ENCODE peak calls at places on chromosomes 12 and 14, in six cellular contexts. D is lower leg skin, A is ovary, X is NB4, I is uterus, H is spleen. W is an unnamed sample.

GRCh38 chr14:20682435-20683124 is 1.8 kb upstream of the RNASE4 start:
- DNase-seq in D (peak), A (peak), X (peak), I (peak), H (peak), W (peak)

GRCh38 chr12:8680533-8680932 is 17.3 kb upstream of the RIMKLB start:
- DNase-seq in D (no peak), A (no peak), X (no peak), I (no peak), H (no peak), W (no peak)

GRCh38 chr12:48816148-48816854 is 2.0 kb upstream of the CACNB3 start:
- DNase-seq in D (no peak), A (no peak), X (no peak), I (no peak), H (no peak), W (no peak)

GRCh38 chr12:54051916-54052744 is 1.5 kb upstream of the HOXC4 start:
- DNase-seq in D (no peak), A (no peak), X (no peak), I (no peak), H (peak), W (no peak)

GRCh38 chr14:65277027-65277426 is 135.5 kb upstream of the FUT8 start:
- DNase-seq in D (no peak), A (no peak), X (no peak), I (no peak), H (no peak), W (no peak)

GRCh38 chr14:31934767-31935266 is 142.3 kb upstream of the ARHGAP5 start:
- DNase-seq in D (peak), A (peak), X (peak), I (no peak), H (no peak), W (no peak)

GRCh38 chr14:21668377-21668776 is 5.2 kb downstream of the OR4E1 start:
- DNase-seq in D (no peak), A (no peak), X (no peak), I (no peak), H (no peak), W (no peak)

GRCh38 chr12:132638541-132639408 is 20.2 kb downstream of the P2RX2 start:
- DNase-seq in D (no peak), A (no peak), X (peak), I (peak), H (peak), W (no peak)

GRCh38 chr14:68181395-68182326 is 362.1 kb downstream of the RAD51B start:
- DNase-seq in D (no peak), A (no peak), X (no peak), I (no peak), H (no peak), W (no peak)

GRCh38 chr12:104602426-104602825 is 145.7 kb downstream of the CHST11 start:
- DNase-seq in D (no peak), A (no peak), X (peak), I (no peak), H (no peak), W (no peak)

GRCh38 chr14:40240456-40240855 is 808.2 kb upstream of the FBXO33 start:
- DNase-seq in D (no peak), A (no peak), X (no peak), I (no peak), H (no peak), W (no peak)

GRCh38 chr14:73325630-73326299 is 88.5 kb downstream of the PAPLN start:
- DNase-seq in D (no peak), A (no peak), X (no peak), I (no peak), H (no peak), W (no peak)

GRCh38 chr12:118187746-118188390 is 51.9 kb downstream of the PEBP1 start:
- DNase-seq in D (no peak), A (no peak), X (no peak), I (no peak), H (no peak), W (no peak)

GRCh38 chr12:118193477-118193876 is 57.6 kb downstream of the PEBP1 start:
- DNase-seq in D (no peak), A (no peak), X (no peak), I (no peak), H (no peak), W (no peak)

GRCh38 chr12:118190266-118190665 is 54.3 kb downstream of the PEBP1 start:
- DNase-seq in D (no peak), A (no peak), X (no peak), I (no peak), H (no peak), W (no peak)

GRCh38 chr12:118188690-118189371 is 52.9 kb downstream of the PEBP1 start:
- DNase-seq in D (no peak), A (peak), X (peak), I (peak), H (no peak), W (no peak)

GRCh38 chr12:118189761-118190181 is 53.8 kb downstream of the PEBP1 start:
- DNase-seq in D (no peak), A (peak), X (no peak), I (peak), H (no peak), W (no peak)
- H3K4me3 ChIP-seq in D (no peak), A (peak), X (no peak), I (peak), H (no peak), W (peak)

GRCh38 chr12:6443361-6443983 is 1.3 kb upstream of the CD27 start:
- DNase-seq in D (no peak), A (no peak), X (no peak), I (no peak), H (no peak), W (no peak)
- TF ChIP-seq POLR2A in D (no peak), A (no peak), X (no peak), I (no peak), H (no peak), W (no peak)

DNA sequence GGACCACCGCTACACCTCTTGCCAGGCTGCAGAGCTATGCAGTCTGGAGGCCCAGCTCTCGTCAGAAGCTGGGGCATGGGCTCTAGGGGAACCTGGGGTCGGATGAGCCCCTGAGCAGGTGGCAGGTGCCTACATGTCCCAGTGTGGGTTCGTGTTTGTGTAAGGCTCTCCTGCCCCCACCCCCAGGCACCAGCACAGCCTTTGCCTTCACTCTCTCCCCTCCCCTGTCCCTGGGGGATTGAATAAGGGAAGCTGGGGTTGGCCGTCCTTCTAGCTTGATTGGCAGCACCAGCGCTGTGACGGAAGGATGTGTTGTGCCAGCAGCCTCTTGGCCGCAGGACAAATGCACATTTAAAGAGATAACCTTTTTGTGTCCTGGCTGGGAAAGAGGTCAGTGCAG is 34.8 kb upstream of the TSPAN9 start:
- DNase-seq in D (no peak), A (no peak), X (peak), I (no peak), H (peak), W (no peak)
- H3K4me3 ChIP-seq in D (no peak), A (no peak), X (no peak), I (no peak), H (no peak), W (no peak)

DNA sequence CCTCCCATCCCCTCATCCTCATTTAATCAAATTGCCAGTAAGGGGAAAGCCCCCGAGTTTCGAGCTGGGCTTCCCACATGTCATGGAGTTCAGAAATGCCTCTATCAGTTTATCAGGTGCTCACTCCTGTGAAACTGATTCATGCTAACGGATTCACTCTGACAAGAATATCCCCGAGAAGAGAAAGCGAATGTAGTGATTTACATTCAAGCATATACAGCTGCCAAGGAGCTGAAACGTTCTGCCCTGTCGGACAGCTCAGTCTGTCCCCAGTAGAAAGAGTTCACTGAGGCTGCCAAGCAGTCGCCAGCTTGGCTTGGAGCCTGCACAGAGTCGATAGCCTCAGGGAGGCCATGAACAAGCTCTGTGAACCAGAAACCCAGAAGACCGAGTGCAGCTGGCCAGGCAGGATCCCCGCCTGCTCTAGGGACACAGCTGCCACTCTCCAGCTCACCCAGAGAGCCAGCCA is 88.4 kb downstream of the TMCC3 start:
- DNase-seq in D (no peak), A (no peak), X (no peak), I (no peak), H (no peak), W (no peak)
- TF ChIP-seq POLR2A in D (no peak), A (no peak), X (no peak), I (no peak), H (no peak), W (no peak)

DNA sequence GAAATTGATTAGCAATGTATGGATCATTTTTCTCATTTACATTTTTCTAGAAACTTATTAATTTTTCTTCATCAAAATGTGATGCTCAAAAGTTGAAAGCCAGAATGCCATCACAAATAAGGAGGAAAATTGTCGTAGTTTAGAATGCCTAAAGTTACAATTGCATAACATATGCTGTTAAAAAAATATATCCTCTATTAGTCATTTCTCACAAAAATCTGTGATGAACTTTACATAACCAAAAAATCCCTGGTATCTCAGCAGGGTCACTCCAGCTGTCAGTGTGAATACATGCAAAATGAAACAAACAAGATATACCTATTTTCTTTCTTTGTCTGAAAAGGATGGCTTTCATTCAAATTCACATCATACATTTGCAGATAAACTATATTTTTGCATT is 358.9 kb downstream of the PAWR start:
- DNase-seq in D (no peak), A (no peak), X (no peak), I (no peak), H (no peak), W (no peak)
- H3K4me3 ChIP-seq in D (no peak), A (no peak), X (no peak), I (no peak), H (no peak), W (no peak)